ENCODE peak calls at places on chromosomes 13 and 19, in ten cellular contexts. One of them, this sample, is unnamed.

GRCh38 chr19:15264061-15264932 is 32.0 kb upstream of the EPHX3 start:
- DNase-seq in body of pancreas: peak; percentile 81
- DNase-seq in fibroblast of mammary gland: peak; percentile 74
- DNase-seq in left lung: peak; percentile 88
- DNase-seq in AG04450: peak; percentile 34
- DNase-seq in LNCaP clone FGC: peak; percentile 15
- DNase-seq in endothelial cell of umbilical vein: peak; percentile 51
- DNase-seq in neural progenitor cell: peak; percentile 90
- DNase-seq in ovary: peak; percentile 81
- DNase-seq in fibroblast of pulmonary artery: peak; percentile 80
- DNase-seq in this sample: peak; percentile 82

GRCh38 chr13:33279414-33279813 is 6.1 kb downstream of the STARD13 start:
- DNase-seq in neural progenitor cell: no peak
- DNase-seq in fibroblast of pulmonary artery: no peak
- DNase-seq in left lung: no peak
- DNase-seq in LNCaP clone FGC: peak; percentile 75
- DNase-seq in fibroblast of mammary gland: no peak
- DNase-seq in ovary: no peak
- DNase-seq in AG04450: no peak
- DNase-seq in body of pancreas: no peak
- DNase-seq in endothelial cell of umbilical vein: no peak
- DNase-seq in this sample: no peak

GRCh38 chr13:113591750-113592149 is 7.2 kb downstream of the TFDP1 start:
- DNase-seq in body of pancreas: no peak
- DNase-seq in left lung: no peak
- DNase-seq in ovary: no peak
- DNase-seq in neural progenitor cell: no peak
- DNase-seq in endothelial cell of umbilical vein: no peak
- DNase-seq in AG04450: no peak
- DNase-seq in fibroblast of mammary gland: no peak
- DNase-seq in LNCaP clone FGC: no peak
- DNase-seq in fibroblast of pulmonary artery: no peak
- DNase-seq in this sample: peak; percentile 7

GRCh38 chr13:114030666-114031610 is 57.1 kb upstream of the C13orf46 start:
- DNase-seq in left lung: peak; percentile 47
- DNase-seq in neural progenitor cell: no peak
- DNase-seq in body of pancreas: no peak
- DNase-seq in LNCaP clone FGC: no peak
- DNase-seq in fibroblast of mammary gland: no peak
- DNase-seq in AG04450: no peak
- DNase-seq in ovary: no peak
- DNase-seq in fibroblast of pulmonary artery: no peak
- DNase-seq in endothelial cell of umbilical vein: no peak
- DNase-seq in this sample: no peak

GRCh38 chr13:105773887-105774538 is 761.4 kb downstream of the EFNB2 start:
- DNase-seq in ovary: no peak
- DNase-seq in neural progenitor cell: peak; percentile 12
- DNase-seq in fibroblast of mammary gland: peak; percentile 4
- DNase-seq in LNCaP clone FGC: no peak
- DNase-seq in left lung: no peak
- DNase-seq in AG04450: no peak
- DNase-seq in endothelial cell of umbilical vein: peak; percentile 21
- DNase-seq in fibroblast of pulmonary artery: peak; percentile 21
- DNase-seq in body of pancreas: no peak
- DNase-seq in this sample: no peak

GRCh38 chr19:54041969-54042606 is 21.6 kb downstream of the VSTM1 start:
- DNase-seq in LNCaP clone FGC: no peak
- DNase-seq in neural progenitor cell: no peak
- DNase-seq in endothelial cell of umbilical vein: no peak
- DNase-seq in body of pancreas: no peak
- DNase-seq in left lung: no peak
- DNase-seq in ovary: no peak
- DNase-seq in fibroblast of pulmonary artery: no peak
- DNase-seq in AG04450: no peak
- DNase-seq in fibroblast of mammary gland: no peak
- DNase-seq in this sample: no peak

GRCh38 chr13:50511877-50512332 is 331.6 kb downstream of the DLEU7 start:
- DNase-seq in left lung: no peak
- DNase-seq in AG04450: no peak
- DNase-seq in fibroblast of mammary gland: no peak
- DNase-seq in LNCaP clone FGC: no peak
- DNase-seq in neural progenitor cell: no peak
- DNase-seq in ovary: no peak
- DNase-seq in fibroblast of pulmonary artery: no peak
- DNase-seq in endothelial cell of umbilical vein: no peak
- DNase-seq in body of pancreas: no peak
- DNase-seq in this sample: no peak

GRCh38 chr19:4889034-4889825 is 13.5 kb downstream of the ARRDC5 start:
- DNase-seq in LNCaP clone FGC: no peak
- DNase-seq in left lung: no peak
- DNase-seq in fibroblast of mammary gland: peak; percentile 86
- DNase-seq in body of pancreas: no peak
- DNase-seq in endothelial cell of umbilical vein: no peak
- DNase-seq in ovary: no peak
- DNase-seq in AG04450: no peak
- DNase-seq in neural progenitor cell: no peak
- DNase-seq in fibroblast of pulmonary artery: peak; percentile 63
- DNase-seq in this sample: no peak

DNA sequence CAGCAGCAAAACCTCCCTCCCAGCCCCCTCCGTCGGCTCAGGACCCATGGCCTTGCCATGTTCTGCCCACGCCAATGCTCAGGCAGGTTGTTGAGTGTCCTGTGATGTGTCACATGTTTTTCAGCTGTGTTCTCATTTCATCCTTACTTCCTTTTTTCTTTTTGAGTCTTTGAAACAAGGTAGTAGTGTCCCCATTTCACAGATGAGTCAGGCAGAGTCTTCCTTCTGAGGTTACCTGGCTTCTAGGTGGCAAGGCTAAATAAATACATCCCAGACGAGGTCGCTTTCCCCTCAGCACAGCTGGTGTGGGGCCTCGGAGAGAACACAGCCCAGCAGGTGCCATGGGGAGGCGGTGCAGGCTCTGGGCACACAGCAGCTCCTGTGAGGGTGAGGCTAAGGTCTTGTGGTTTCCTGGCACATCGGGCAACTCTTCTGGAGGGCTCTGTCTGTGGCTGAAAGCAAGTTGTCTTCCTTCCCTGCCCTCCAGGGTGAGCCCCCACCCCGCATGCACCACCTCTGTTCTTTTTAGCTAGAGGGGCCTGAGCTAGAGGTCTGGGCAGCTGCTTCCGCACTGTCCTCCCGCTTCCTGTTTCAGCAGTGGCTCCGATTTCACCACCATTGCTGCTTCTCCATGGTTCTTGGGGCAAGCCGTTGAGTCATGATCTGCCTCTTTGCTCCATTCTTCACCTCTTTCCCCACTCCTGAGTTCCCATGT is 15.1 kb downstream of the PRAM1 start:
- DNase-seq in left lung: peak; percentile 84
- DNase-seq in fibroblast of mammary gland: no peak
- DNase-seq in endothelial cell of umbilical vein: no peak
- DNase-seq in AG04450: no peak
- DNase-seq in neural progenitor cell: no peak
- DNase-seq in fibroblast of pulmonary artery: no peak
- DNase-seq in body of pancreas: no peak
- DNase-seq in LNCaP clone FGC: no peak
- DNase-seq in ovary: no peak
- DNase-seq in this sample: peak; percentile 57
- TF ChIP-seq CTCF in left lung: no peak
- TF ChIP-seq CTCF in fibroblast of mammary gland: no peak
- TF ChIP-seq CTCF in endothelial cell of umbilical vein: no peak
- TF ChIP-seq CTCF in AG04450: no peak
- TF ChIP-seq CTCF in neural progenitor cell: no peak
- TF ChIP-seq CTCF in fibroblast of pulmonary artery: no peak
- TF ChIP-seq CTCF in body of pancreas: no peak
- TF ChIP-seq CTCF in LNCaP clone FGC: no peak
- TF ChIP-seq CTCF in ovary: no peak
- TF ChIP-seq CTCF in this sample: peak; percentile 0

GRCh38 chr13:102567857-102568256 is 28.9 kb upstream of the TPP2 start:
- DNase-seq in ovary: no peak
- DNase-seq in neural progenitor cell: no peak
- DNase-seq in left lung: no peak
- DNase-seq in endothelial cell of umbilical vein: no peak
- DNase-seq in AG04450: no peak
- DNase-seq in body of pancreas: no peak
- DNase-seq in fibroblast of mammary gland: no peak
- DNase-seq in fibroblast of pulmonary artery: no peak
- DNase-seq in LNCaP clone FGC: no peak
- DNase-seq in this sample: no peak

GRCh38 chr13:102569488-102569887 is 27.3 kb upstream of the TPP2 start:
- DNase-seq in fibroblast of pulmonary artery: peak; percentile 44
- DNase-seq in body of pancreas: no peak
- DNase-seq in ovary: no peak
- DNase-seq in AG04450: no peak
- DNase-seq in LNCaP clone FGC: no peak
- DNase-seq in fibroblast of mammary gland: peak; percentile 78
- DNase-seq in neural progenitor cell: no peak
- DNase-seq in left lung: no peak
- DNase-seq in endothelial cell of umbilical vein: no peak
- DNase-seq in this sample: no peak

GRCh38 chr13:102566513-102566912 is 30.3 kb upstream of the TPP2 start:
- DNase-seq in AG04450: no peak
- DNase-seq in fibroblast of pulmonary artery: no peak
- DNase-seq in ovary: no peak
- DNase-seq in endothelial cell of umbilical vein: no peak
- DNase-seq in neural progenitor cell: no peak
- DNase-seq in left lung: no peak
- DNase-seq in LNCaP clone FGC: no peak
- DNase-seq in fibroblast of mammary gland: no peak
- DNase-seq in body of pancreas: no peak
- DNase-seq in this sample: no peak

DNA sequence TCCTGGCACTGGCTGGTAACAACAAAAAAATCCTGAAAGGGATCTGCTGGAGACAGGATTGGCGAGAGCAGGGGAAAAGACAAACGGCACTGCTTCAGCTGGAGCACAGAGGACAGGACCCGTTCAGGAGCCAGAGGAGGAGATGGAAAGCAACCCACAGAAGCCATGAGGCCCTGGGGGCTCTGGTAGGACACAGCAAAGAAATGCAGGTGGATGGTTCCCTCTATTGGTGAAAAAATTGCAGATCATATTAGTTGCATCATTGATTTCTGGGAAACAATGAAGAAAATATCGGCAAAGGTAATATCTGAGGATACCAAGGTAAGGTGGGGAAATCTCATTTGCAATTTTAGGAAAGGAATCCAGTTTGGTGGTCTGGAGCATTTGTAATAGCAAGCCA is 25.7 kb upstream of the TPP2 start:
- DNase-seq in ovary: no peak
- DNase-seq in left lung: no peak
- DNase-seq in LNCaP clone FGC: no peak
- DNase-seq in AG04450: no peak
- DNase-seq in body of pancreas: no peak
- DNase-seq in neural progenitor cell: no peak
- DNase-seq in fibroblast of mammary gland: no peak
- DNase-seq in fibroblast of pulmonary artery: no peak
- DNase-seq in endothelial cell of umbilical vein: no peak
- DNase-seq in this sample: no peak
- TF ChIP-seq CTCF in ovary: no peak
- TF ChIP-seq CTCF in left lung: no peak
- TF ChIP-seq CTCF in LNCaP clone FGC: peak; percentile 11
- TF ChIP-seq CTCF in AG04450: peak; percentile 11
- TF ChIP-seq CTCF in body of pancreas: no peak
- TF ChIP-seq CTCF in neural progenitor cell: peak; percentile 24
- TF ChIP-seq CTCF in fibroblast of mammary gland: peak; percentile 21
- TF ChIP-seq CTCF in fibroblast of pulmonary artery: no peak
- TF ChIP-seq CTCF in endothelial cell of umbilical vein: no peak
- TF ChIP-seq CTCF in this sample: no peak

GRCh38 chr19:36051637-36052036 is 2.4 kb downstream of the THAP8 start:
- DNase-seq in AG04450: no peak
- DNase-seq in LNCaP clone FGC: no peak
- DNase-seq in fibroblast of mammary gland: no peak
- DNase-seq in body of pancreas: no peak
- DNase-seq in neural progenitor cell: no peak
- DNase-seq in endothelial cell of umbilical vein: no peak
- DNase-seq in fibroblast of pulmonary artery: no peak
- DNase-seq in left lung: no peak
- DNase-seq in ovary: no peak
- DNase-seq in this sample: no peak

GRCh38 chr19:36054733-36055686 is at the start of gene WDR62:
- DNase-seq in AG04450: peak; percentile 67
- DNase-seq in LNCaP clone FGC: no peak
- DNase-seq in neural progenitor cell: peak; percentile 98
- DNase-seq in ovary: peak; percentile 93
- DNase-seq in fibroblast of mammary gland: peak; percentile 20
- DNase-seq in left lung: peak; percentile 95
- DNase-seq in endothelial cell of umbilical vein: no peak
- DNase-seq in fibroblast of pulmonary artery: no peak
- DNase-seq in body of pancreas: peak; percentile 93
- DNase-seq in this sample: peak; percentile 98

GRCh38 chr19:36058481-36059179 is 3.9 kb downstream of the WDR62 start:
- DNase-seq in endothelial cell of umbilical vein: no peak
- DNase-seq in LNCaP clone FGC: no peak
- DNase-seq in AG04450: no peak
- DNase-seq in fibroblast of mammary gland: no peak
- DNase-seq in ovary: no peak
- DNase-seq in body of pancreas: no peak
- DNase-seq in fibroblast of pulmonary artery: no peak
- DNase-seq in neural progenitor cell: no peak
- DNase-seq in left lung: no peak
- DNase-seq in this sample: no peak

GRCh38 chr19:36051236-36051635 is 2.8 kb downstream of the THAP8 start:
- DNase-seq in fibroblast of mammary gland: no peak
- DNase-seq in LNCaP clone FGC: no peak
- DNase-seq in ovary: no peak
- DNase-seq in fibroblast of pulmonary artery: no peak
- DNase-seq in left lung: no peak
- DNase-seq in body of pancreas: no peak
- DNase-seq in neural progenitor cell: peak; percentile 67
- DNase-seq in AG04450: no peak
- DNase-seq in endothelial cell of umbilical vein: no peak
- DNase-seq in this sample: no peak

DNA sequence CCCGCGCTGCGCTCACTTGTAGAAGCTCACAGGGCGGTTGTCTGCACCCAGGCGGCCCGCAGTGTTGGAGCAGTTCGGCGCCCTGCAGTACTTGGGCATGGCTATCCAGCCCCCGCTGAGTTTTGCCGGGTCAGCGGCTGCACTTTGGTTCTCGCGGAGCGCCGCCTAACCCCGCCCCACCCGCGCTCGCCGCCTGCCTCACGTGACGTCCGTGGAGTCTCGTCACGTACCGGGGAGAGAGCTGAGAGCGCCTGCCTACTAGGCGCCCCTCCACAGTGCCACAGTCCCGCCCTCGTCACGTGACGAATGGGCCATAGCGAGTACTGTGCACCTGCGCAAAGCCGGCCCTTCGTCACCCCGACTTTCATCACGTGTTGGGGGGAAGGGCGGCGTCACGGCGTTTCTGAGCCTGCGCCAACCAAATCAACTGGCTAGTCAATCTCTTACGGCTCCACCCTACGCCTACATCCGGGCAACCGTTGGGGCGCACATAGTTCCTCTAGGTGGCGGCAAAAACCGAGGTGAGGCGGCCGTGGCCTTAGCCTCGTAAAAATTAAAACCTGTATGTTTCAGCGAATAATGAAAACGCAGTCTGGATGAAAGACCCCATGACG is at the start of gene THAP8:
- DNase-seq in LNCaP clone FGC: peak; percentile 98
- DNase-seq in left lung: peak; percentile 100
- DNase-seq in ovary: peak; percentile 100
- DNase-seq in fibroblast of mammary gland: peak; percentile 98
- DNase-seq in neural progenitor cell: peak; percentile 99
- DNase-seq in endothelial cell of umbilical vein: peak; percentile 100
- DNase-seq in fibroblast of pulmonary artery: peak; percentile 100
- DNase-seq in AG04450: peak; percentile 99
- DNase-seq in body of pancreas: peak; percentile 100
- DNase-seq in this sample: peak; percentile 99
- TF ChIP-seq CTCF in LNCaP clone FGC: peak; percentile 45
- TF ChIP-seq CTCF in left lung: peak; percentile 33
- TF ChIP-seq CTCF in ovary: peak; percentile 85
- TF ChIP-seq CTCF in fibroblast of mammary gland: peak; percentile 39
- TF ChIP-seq CTCF in neural progenitor cell: peak; percentile 46
- TF ChIP-seq CTCF in endothelial cell of umbilical vein: peak; percentile 31
- TF ChIP-seq CTCF in fibroblast of pulmonary artery: peak; percentile 49
- TF ChIP-seq CTCF in AG04450: peak; percentile 60
- TF ChIP-seq CTCF in body of pancreas: peak; percentile 91
- TF ChIP-seq CTCF in this sample: peak; percentile 24

DNA sequence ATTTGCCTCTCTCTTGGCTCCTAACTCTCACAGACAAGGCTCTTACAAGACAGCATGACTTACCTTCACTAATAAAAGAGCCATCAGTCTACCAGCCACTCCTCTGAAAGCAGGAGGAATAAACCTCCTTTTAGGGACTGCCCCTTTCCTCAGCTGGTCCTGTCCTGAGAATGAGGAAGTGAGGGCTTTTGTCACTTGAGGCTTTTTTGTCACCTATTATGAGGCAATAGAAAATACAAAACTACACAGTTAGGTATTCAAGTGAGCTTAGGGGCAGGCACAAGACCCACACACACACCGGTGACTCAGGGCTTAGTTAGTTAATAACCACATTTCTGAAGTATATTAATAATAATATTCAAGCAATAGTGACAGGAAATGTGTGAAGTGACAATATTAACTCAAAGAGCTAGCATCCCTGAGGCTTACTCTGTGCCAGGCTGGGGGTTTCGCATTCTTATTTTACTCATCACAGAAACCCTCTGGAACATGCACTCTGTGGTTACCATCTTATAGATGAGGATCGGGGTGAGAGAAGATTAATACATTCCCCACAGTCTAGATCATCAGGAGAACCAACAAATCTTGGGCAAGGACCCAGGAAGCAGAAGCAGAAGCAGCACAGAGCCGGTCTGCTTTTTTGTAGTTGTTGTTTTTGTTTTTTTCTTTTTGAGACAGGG is 379.9 kb downstream of the LIG4 start:
- DNase-seq in body of pancreas: no peak
- DNase-seq in LNCaP clone FGC: no peak
- DNase-seq in neural progenitor cell: no peak
- DNase-seq in fibroblast of mammary gland: peak; percentile 48
- DNase-seq in fibroblast of pulmonary artery: peak; percentile 52
- DNase-seq in left lung: no peak
- DNase-seq in AG04450: peak; percentile 63
- DNase-seq in ovary: no peak
- DNase-seq in endothelial cell of umbilical vein: no peak
- DNase-seq in this sample: no peak
- TF ChIP-seq CTCF in body of pancreas: no peak
- TF ChIP-seq CTCF in LNCaP clone FGC: no peak
- TF ChIP-seq CTCF in neural progenitor cell: no peak
- TF ChIP-seq CTCF in fibroblast of mammary gland: no peak
- TF ChIP-seq CTCF in fibroblast of pulmonary artery: no peak
- TF ChIP-seq CTCF in left lung: no peak
- TF ChIP-seq CTCF in AG04450: no peak
- TF ChIP-seq CTCF in ovary: no peak
- TF ChIP-seq CTCF in endothelial cell of umbilical vein: no peak
- TF ChIP-seq CTCF in this sample: no peak